ENCODE peak calls at places on chromosomes 6 and 20, in five cellular contexts. Q, F, Y, P and B are unnamed samples.
A peak's percentile ranks its signal among the peaks of the same experiment; 100 is the strongest.

GRCh38 chr20:57053798-57054552 is 212.5 kb downstream of the BMP7 start:
- DNase-seq in F (no peak), Y (no peak), P (no peak), Q (no peak), B (no peak)

GRCh38 chr6:5025911-5026819 is 22.3 kb upstream of the RPP40 start:
- DNase-seq in F (peak; percentile 35), P (no peak), Y (peak; percentile 54), Q (no peak), B (no peak)

GRCh38 chr6:138160329-138161117 is 1.2 kb upstream of the ARFGEF3 start:
- DNase-seq in Q (no peak), P (no peak), Y (no peak), F (no peak), B (no peak)

GRCh38 chr20:14481863-14482262 is 144.5 kb upstream of the FLRT3 start:
- DNase-seq in Y (no peak), F (no peak), Q (no peak), P (no peak), B (no peak)

GRCh38 chr6:53043626-53044025 is 21.6 kb upstream of the FBXO9 start:
- DNase-seq in Q (no peak), Y (no peak), F (no peak), P (no peak), B (no peak)

GRCh38 chr6:34529665-34530327 is 26.3 kb downstream of the SPDEF start:
- DNase-seq in Q (no peak), Y (no peak), F (peak; percentile 38), P (no peak), B (no peak)

GRCh38 chr6:76615395-76615794 is 542.9 kb upstream of the IMPG1 start:
- DNase-seq in Y (no peak), F (no peak), Q (no peak), P (no peak), B (no peak)

GRCh38 chr6:40328376-40328987 is 258.7 kb downstream of the LRFN2 start:
- DNase-seq in Y (peak; percentile 63), P (no peak), Q (peak; percentile 33), F (no peak), B (peak; percentile 84)

GRCh38 chr6:28188111-28188979 is 36.7 kb upstream of the ZSCAN9 start:
- DNase-seq in F (no peak), Y (no peak), Q (no peak), P (no peak), B (no peak)

GRCh38 chr6:16697437-16698162 is 63.7 kb downstream of the ATXN1 start:
- DNase-seq in Y (no peak), P (no peak), F (no peak), Q (no peak), B (no peak)

GRCh38 chr6:73923899-73924485 is 228.0 kb downstream of the CD109 start:
- DNase-seq in Q (no peak), Y (no peak), F (no peak), P (no peak), B (no peak)

GRCh38 chr20:53829706-53830521 is 236.3 kb upstream of the ZNF217 start:
- DNase-seq in Y (no peak), Q (no peak), P (no peak), F (peak; percentile 94), B (no peak)

GRCh38 chr6:79277109-79277508 is 42.6 kb upstream of the HMGN3 start:
- DNase-seq in Q (no peak), Y (no peak), F (no peak), P (no peak), B (no peak)

GRCh38 chr6:13172294-13172693 is 156.0 kb downstream of the TBC1D7 start:
- DNase-seq in Q (no peak), F (no peak), P (no peak), Y (no peak), B (no peak)

GRCh38 chr6:119170427-119171407 is 92.3 kb upstream of the FAM184A start:
- DNase-seq in P (no peak), Y (no peak), F (peak; percentile 97), Q (peak; percentile 34), B (no peak)

GRCh38 chr6:56474531-56474930 is 168.2 kb downstream of the DST start:
- DNase-seq in P (no peak), Q (no peak), Y (no peak), F (no peak), B (no peak)

GRCh38 chr6:85252552-85252951 is 197.3 kb upstream of the NT5E start:
- DNase-seq in F (no peak), Q (no peak), P (no peak), Y (no peak), B (no peak)

GRCh38 chr20:58112017-58112781 is 116.3 kb downstream of the ANKRD60 start:
- DNase-seq in Y (no peak), P (peak; percentile 55), Q (no peak), F (no peak), B (no peak)

GRCh38 chr6:74404366-74404765 is 708.4 kb downstream of the CD109 start:
- DNase-seq in F (no peak), Y (no peak), Q (no peak), P (no peak), B (peak; percentile 4)

GRCh38 chr20:8963330-8963729 is 105.6 kb upstream of the PLCB4 start:
- DNase-seq in Q (no peak), F (no peak), Y (no peak), P (no peak), B (no peak)

GRCh38 chr6:41286544-41287346 is at the start of gene TREM1:
- DNase-seq in F (peak; percentile 17), Y (no peak), P (no peak), Q (no peak), B (no peak)

GRCh38 chr6:163892814-163893561 is 478.5 kb downstream of the QKI start:
- DNase-seq in P (no peak), F (no peak), Q (no peak), Y (no peak), B (peak; percentile 7)

GRCh38 chr6:163897669-163898068 is 483.2 kb downstream of the QKI start:
- DNase-seq in P (no peak), F (no peak), Y (no peak), Q (no peak), B (no peak)

GRCh38 chr6:163893609-163894189 is 479.2 kb downstream of the QKI start:
- DNase-seq in F (no peak), Y (no peak), Q (no peak), P (no peak), B (no peak)

GRCh38 chr6:163900570-163900969 is 486.1 kb downstream of the QKI start:
- DNase-seq in Y (no peak), F (no peak), P (no peak), Q (no peak), B (no peak)

DNA sequence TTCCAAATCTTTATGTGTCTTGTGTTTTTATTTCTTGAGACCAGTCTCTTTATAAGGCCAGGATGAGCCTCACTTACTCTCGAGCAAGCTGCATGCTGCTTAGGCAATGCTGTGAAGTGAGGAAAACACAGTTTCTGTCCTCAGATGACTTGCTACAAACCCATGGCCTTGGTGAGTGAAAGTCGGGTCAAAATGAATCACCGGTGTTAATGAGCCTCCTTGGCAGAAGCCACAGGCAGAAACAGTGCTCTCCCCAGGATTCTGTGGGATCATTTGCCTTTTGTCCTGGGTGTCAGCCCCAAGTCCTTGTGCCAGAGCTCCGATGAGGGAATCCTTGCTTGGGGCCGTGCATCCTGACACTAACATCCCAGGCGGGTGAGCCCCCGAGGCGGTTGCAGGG is 482.5 kb downstream of the QKI start:
- DNase-seq in F (no peak), P (no peak), Y (no peak), Q (no peak), B (no peak)
- TF ChIP-seq JUND in F (no peak), P (no peak), Y (no peak), Q (no peak), B (no peak)

GRCh38 chr6:133362813-133363212 is 121.7 kb downstream of the EYA4 start:
- DNase-seq in Y (no peak), P (no peak), Q (no peak), F (no peak), B (no peak)
- TF ChIP-seq JUND in Y (no peak), P (no peak), Q (no peak), F (no peak), B (no peak)

GRCh38 chr6:108171291-108171917 is 5.6 kb downstream of the NR2E1 start:
- DNase-seq in Q (no peak), Y (no peak), P (no peak), F (no peak), B (no peak)
- TF ChIP-seq JUND in Q (no peak), Y (no peak), P (no peak), F (no peak), B (no peak)

DNA sequence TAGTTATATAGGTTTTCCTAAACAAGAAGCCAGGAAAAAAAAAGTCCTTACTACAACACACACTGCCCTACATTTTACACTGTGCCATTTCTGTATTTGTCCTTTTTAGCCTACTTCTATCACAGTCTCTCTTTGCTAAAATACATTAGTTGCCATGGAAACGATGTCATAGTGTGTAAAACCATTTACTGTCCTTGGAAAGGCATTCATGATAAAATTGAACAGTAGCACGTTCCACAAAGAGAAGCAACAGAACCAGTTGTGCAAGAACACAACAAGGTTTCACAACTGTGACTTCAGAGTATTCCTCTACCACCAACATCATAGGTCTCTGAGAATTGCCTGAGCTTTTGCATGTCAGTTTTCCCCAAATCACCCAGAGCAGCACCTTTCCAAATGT is 20.5 kb downstream of the FYN start:
- DNase-seq in Q (no peak), P (no peak), F (peak; percentile 45), Y (no peak), B (no peak)
- TF ChIP-seq JUND in Q (no peak), P (no peak), F (no peak), Y (no peak), B (no peak)

GRCh38 chr20:38094373-38094775 is 60.8 kb downstream of the RPRD1B start:
- DNase-seq in F (peak; percentile 52), P (peak; percentile 73), Y (no peak), Q (no peak), B (no peak)
- TF ChIP-seq JUND in F (no peak), P (peak; percentile 67), Y (peak; percentile 61), Q (no peak), B (no peak)